ENCODE peak calls at places on chromosomes 12 and 14, in ten cellular contexts. One of them, this sample, is unnamed.

GRCh38 chr12:93853698-93854478 is 176.7 kb downstream of the CRADD start:
- DNase-seq in AG10803: no peak
- DNase-seq in heart left ventricle: no peak
- DNase-seq in neural progenitor cell: no peak
- DNase-seq in choroid plexus epithelial cell: no peak
- DNase-seq in fibroblast of villous mesenchyme: no peak
- DNase-seq in GM12865: peak
- DNase-seq in cardiac fibroblast: no peak
- DNase-seq in ovary: no peak
- DNase-seq in CD8-positive, alpha-beta T cell: no peak
- DNase-seq in this sample: no peak

GRCh38 chr12:112900298-112901145 is 6.2 kb upstream of the OAS1 start:
- DNase-seq in fibroblast of villous mesenchyme: peak
- DNase-seq in AG10803: peak
- DNase-seq in ovary: no peak
- DNase-seq in CD8-positive, alpha-beta T cell: peak
- DNase-seq in cardiac fibroblast: peak
- DNase-seq in heart left ventricle: no peak
- DNase-seq in neural progenitor cell: peak
- DNase-seq in GM12865: peak
- DNase-seq in choroid plexus epithelial cell: peak
- DNase-seq in this sample: peak

GRCh38 chr14:79597561-79597960 is 613.7 kb downstream of the DIO2 start:
- DNase-seq in AG10803: no peak
- DNase-seq in CD8-positive, alpha-beta T cell: no peak
- DNase-seq in neural progenitor cell: no peak
- DNase-seq in choroid plexus epithelial cell: peak
- DNase-seq in ovary: no peak
- DNase-seq in heart left ventricle: no peak
- DNase-seq in fibroblast of villous mesenchyme: peak
- DNase-seq in GM12865: no peak
- DNase-seq in cardiac fibroblast: peak
- DNase-seq in this sample: peak

GRCh38 chr14:76957224-76957881 is 71.2 kb downstream of the IRF2BPL start:
- DNase-seq in choroid plexus epithelial cell: no peak
- DNase-seq in ovary: no peak
- DNase-seq in GM12865: no peak
- DNase-seq in CD8-positive, alpha-beta T cell: no peak
- DNase-seq in heart left ventricle: no peak
- DNase-seq in neural progenitor cell: no peak
- DNase-seq in cardiac fibroblast: no peak
- DNase-seq in AG10803: no peak
- DNase-seq in fibroblast of villous mesenchyme: no peak
- DNase-seq in this sample: no peak

GRCh38 chr12:91974541-91974940 is 171.1 kb downstream of the BTG1 start:
- DNase-seq in cardiac fibroblast: no peak
- DNase-seq in neural progenitor cell: no peak
- DNase-seq in GM12865: no peak
- DNase-seq in fibroblast of villous mesenchyme: peak
- DNase-seq in heart left ventricle: no peak
- DNase-seq in CD8-positive, alpha-beta T cell: no peak
- DNase-seq in AG10803: peak
- DNase-seq in ovary: no peak
- DNase-seq in choroid plexus epithelial cell: peak
- DNase-seq in this sample: no peak

GRCh38 chr12:55700255-55701018 is 7.3 kb downstream of the ITGA7 start:
- DNase-seq in ovary: no peak
- DNase-seq in fibroblast of villous mesenchyme: no peak
- DNase-seq in heart left ventricle: peak
- DNase-seq in GM12865: no peak
- DNase-seq in AG10803: peak
- DNase-seq in neural progenitor cell: no peak
- DNase-seq in choroid plexus epithelial cell: no peak
- DNase-seq in CD8-positive, alpha-beta T cell: no peak
- DNase-seq in cardiac fibroblast: no peak
- DNase-seq in this sample: no peak

GRCh38 chr14:52235434-52235833 is 32.1 kb upstream of the PTGDR start:
- DNase-seq in AG10803: no peak
- DNase-seq in CD8-positive, alpha-beta T cell: no peak
- DNase-seq in cardiac fibroblast: no peak
- DNase-seq in neural progenitor cell: no peak
- DNase-seq in ovary: no peak
- DNase-seq in heart left ventricle: no peak
- DNase-seq in fibroblast of villous mesenchyme: no peak
- DNase-seq in GM12865: no peak
- DNase-seq in choroid plexus epithelial cell: no peak
- DNase-seq in this sample: no peak

GRCh38 chr14:89667983-89668382 is 250.9 kb upstream of the FOXN3 start:
- DNase-seq in ovary: no peak
- DNase-seq in neural progenitor cell: no peak
- DNase-seq in cardiac fibroblast: no peak
- DNase-seq in AG10803: no peak
- DNase-seq in heart left ventricle: no peak
- DNase-seq in choroid plexus epithelial cell: no peak
- DNase-seq in CD8-positive, alpha-beta T cell: no peak
- DNase-seq in GM12865: no peak
- DNase-seq in fibroblast of villous mesenchyme: peak
- DNase-seq in this sample: peak

GRCh38 chr12:716506-716905 is 35.9 kb upstream of the WNK1 start:
- DNase-seq in heart left ventricle: peak
- DNase-seq in ovary: no peak
- DNase-seq in cardiac fibroblast: peak
- DNase-seq in AG10803: no peak
- DNase-seq in choroid plexus epithelial cell: peak
- DNase-seq in GM12865: no peak
- DNase-seq in fibroblast of villous mesenchyme: no peak
- DNase-seq in neural progenitor cell: no peak
- DNase-seq in CD8-positive, alpha-beta T cell: no peak
- DNase-seq in this sample: peak

DNA sequence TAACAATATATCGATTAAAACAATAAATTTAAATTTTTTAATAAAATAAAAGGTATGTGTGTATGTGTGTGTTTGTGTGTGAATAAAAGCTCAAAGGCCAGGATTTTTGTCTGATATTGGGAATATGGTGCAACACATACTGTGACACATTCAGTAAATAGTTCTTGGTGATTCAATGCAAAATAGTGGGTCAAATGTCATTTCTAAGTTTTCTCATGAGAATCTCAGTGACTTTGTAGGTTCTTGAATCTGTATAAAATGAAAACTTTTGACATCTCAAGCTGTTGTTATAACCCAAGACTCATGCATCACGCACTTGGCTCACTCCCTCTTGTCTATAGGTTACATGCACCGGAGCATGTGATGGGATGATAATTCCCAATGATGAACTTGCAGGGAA is 16.2 kb upstream of the MED6 start:
- DNase-seq in fibroblast of villous mesenchyme: no peak
- DNase-seq in heart left ventricle: no peak
- DNase-seq in GM12865: no peak
- DNase-seq in CD8-positive, alpha-beta T cell: no peak
- DNase-seq in choroid plexus epithelial cell: no peak
- DNase-seq in ovary: no peak
- DNase-seq in AG10803: no peak
- DNase-seq in neural progenitor cell: no peak
- DNase-seq in cardiac fibroblast: peak
- DNase-seq in this sample: no peak
- H3K4me3 ChIP-seq in fibroblast of villous mesenchyme: no peak
- H3K4me3 ChIP-seq in heart left ventricle: no peak
- H3K4me3 ChIP-seq in GM12865: no peak
- H3K4me3 ChIP-seq in CD8-positive, alpha-beta T cell: no peak
- H3K4me3 ChIP-seq in choroid plexus epithelial cell: no peak
- H3K4me3 ChIP-seq in ovary: no peak
- H3K4me3 ChIP-seq in AG10803: no peak
- H3K4me3 ChIP-seq in neural progenitor cell: no peak
- H3K4me3 ChIP-seq in cardiac fibroblast: no peak
- H3K4me3 ChIP-seq in this sample: no peak

GRCh38 chr12:103493199-103493598 is 2.6 kb downstream of the C12orf42 start:
- DNase-seq in choroid plexus epithelial cell: no peak
- DNase-seq in AG10803: no peak
- DNase-seq in GM12865: no peak
- DNase-seq in neural progenitor cell: no peak
- DNase-seq in heart left ventricle: no peak
- DNase-seq in ovary: no peak
- DNase-seq in CD8-positive, alpha-beta T cell: no peak
- DNase-seq in cardiac fibroblast: no peak
- DNase-seq in fibroblast of villous mesenchyme: no peak
- DNase-seq in this sample: no peak

GRCh38 chr12:103495158-103495782 is 498 bp downstream of the C12orf42 start:
- DNase-seq in CD8-positive, alpha-beta T cell: peak
- DNase-seq in AG10803: no peak
- DNase-seq in GM12865: peak
- DNase-seq in fibroblast of villous mesenchyme: no peak
- DNase-seq in choroid plexus epithelial cell: no peak
- DNase-seq in heart left ventricle: no peak
- DNase-seq in neural progenitor cell: peak
- DNase-seq in ovary: no peak
- DNase-seq in cardiac fibroblast: no peak
- DNase-seq in this sample: no peak

GRCh38 chr12:103494388-103494787 is 1.4 kb downstream of the C12orf42 start:
- DNase-seq in choroid plexus epithelial cell: no peak
- DNase-seq in GM12865: no peak
- DNase-seq in neural progenitor cell: no peak
- DNase-seq in cardiac fibroblast: no peak
- DNase-seq in CD8-positive, alpha-beta T cell: no peak
- DNase-seq in AG10803: no peak
- DNase-seq in fibroblast of villous mesenchyme: no peak
- DNase-seq in ovary: no peak
- DNase-seq in heart left ventricle: no peak
- DNase-seq in this sample: no peak

GRCh38 chr12:103498990-103499389 is 3.2 kb upstream of the C12orf42 start:
- DNase-seq in heart left ventricle: no peak
- DNase-seq in AG10803: no peak
- DNase-seq in cardiac fibroblast: no peak
- DNase-seq in GM12865: peak
- DNase-seq in ovary: no peak
- DNase-seq in CD8-positive, alpha-beta T cell: no peak
- DNase-seq in fibroblast of villous mesenchyme: no peak
- DNase-seq in neural progenitor cell: no peak
- DNase-seq in choroid plexus epithelial cell: no peak
- DNase-seq in this sample: no peak

DNA sequence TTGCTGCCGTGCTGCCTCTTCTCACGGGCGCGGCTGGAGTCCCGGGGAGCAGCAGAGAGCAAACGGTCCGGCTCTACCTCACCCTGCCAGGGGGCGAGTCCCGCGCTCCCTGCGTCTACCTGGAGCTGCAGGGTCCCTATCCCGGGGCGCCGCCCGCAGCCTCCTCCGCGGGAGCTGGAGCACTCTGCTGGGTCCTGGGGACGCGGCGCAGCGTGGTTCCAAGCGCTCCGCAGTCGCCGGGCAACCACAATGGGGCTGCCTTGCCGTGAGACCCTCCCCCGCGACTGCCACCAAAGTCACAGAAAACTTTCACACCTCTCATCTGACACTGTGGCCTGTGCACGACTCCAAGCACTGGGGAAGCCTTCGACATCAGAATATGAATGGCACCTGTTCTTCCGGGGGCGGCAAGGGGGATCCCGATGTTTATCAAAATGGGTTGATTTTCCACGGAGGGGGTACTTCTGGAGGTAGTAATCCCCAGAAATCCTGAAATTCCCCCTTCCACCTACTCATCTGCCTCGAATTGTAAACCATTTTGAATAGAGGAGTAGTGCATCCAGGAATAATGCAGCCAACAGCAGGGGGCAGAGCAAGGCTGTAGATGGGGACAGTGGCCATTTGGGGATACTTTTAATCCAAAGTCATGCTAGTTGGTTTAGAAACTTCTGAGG is at the start of gene C12orf42:
- DNase-seq in ovary: no peak
- DNase-seq in GM12865: peak
- DNase-seq in CD8-positive, alpha-beta T cell: no peak
- DNase-seq in cardiac fibroblast: peak
- DNase-seq in AG10803: peak
- DNase-seq in fibroblast of villous mesenchyme: peak
- DNase-seq in choroid plexus epithelial cell: peak
- DNase-seq in heart left ventricle: no peak
- DNase-seq in neural progenitor cell: peak
- DNase-seq in this sample: peak
- TF ChIP-seq CTCF in ovary: no peak
- TF ChIP-seq CTCF in GM12865: peak
- TF ChIP-seq CTCF in CD8-positive, alpha-beta T cell: peak
- TF ChIP-seq CTCF in cardiac fibroblast: peak
- TF ChIP-seq CTCF in AG10803: peak
- TF ChIP-seq CTCF in fibroblast of villous mesenchyme: peak
- TF ChIP-seq CTCF in choroid plexus epithelial cell: peak
- TF ChIP-seq CTCF in heart left ventricle: peak
- TF ChIP-seq CTCF in neural progenitor cell: peak
- TF ChIP-seq CTCF in this sample: peak

GRCh38 chr12:30447061-30447750 is 248.5 kb downstream of the IPO8 start:
- DNase-seq in GM12865: no peak
- DNase-seq in heart left ventricle: no peak
- DNase-seq in choroid plexus epithelial cell: peak
- DNase-seq in neural progenitor cell: no peak
- DNase-seq in AG10803: no peak
- DNase-seq in fibroblast of villous mesenchyme: peak
- DNase-seq in CD8-positive, alpha-beta T cell: no peak
- DNase-seq in cardiac fibroblast: peak
- DNase-seq in ovary: no peak
- DNase-seq in this sample: peak
- H3K4me3 ChIP-seq in GM12865: no peak
- H3K4me3 ChIP-seq in heart left ventricle: no peak
- H3K4me3 ChIP-seq in choroid plexus epithelial cell: no peak
- H3K4me3 ChIP-seq in neural progenitor cell: no peak
- H3K4me3 ChIP-seq in AG10803: no peak
- H3K4me3 ChIP-seq in fibroblast of villous mesenchyme: no peak
- H3K4me3 ChIP-seq in CD8-positive, alpha-beta T cell: no peak
- H3K4me3 ChIP-seq in cardiac fibroblast: no peak
- H3K4me3 ChIP-seq in ovary: no peak
- H3K4me3 ChIP-seq in this sample: no peak

GRCh38 chr14:93185333-93185688 is 194 bp downstream of the LYSET start:
- DNase-seq in CD8-positive, alpha-beta T cell: no peak
- DNase-seq in ovary: no peak
- DNase-seq in fibroblast of villous mesenchyme: no peak
- DNase-seq in choroid plexus epithelial cell: peak
- DNase-seq in cardiac fibroblast: no peak
- DNase-seq in GM12865: peak
- DNase-seq in AG10803: no peak
- DNase-seq in neural progenitor cell: no peak
- DNase-seq in heart left ventricle: no peak
- DNase-seq in this sample: no peak

GRCh38 chr14:93183596-93184317 is 940 bp downstream of the MOAP1 start:
- DNase-seq in AG10803: no peak
- DNase-seq in heart left ventricle: no peak
- DNase-seq in CD8-positive, alpha-beta T cell: no peak
- DNase-seq in fibroblast of villous mesenchyme: no peak
- DNase-seq in cardiac fibroblast: no peak
- DNase-seq in neural progenitor cell: no peak
- DNase-seq in GM12865: no peak
- DNase-seq in ovary: no peak
- DNase-seq in choroid plexus epithelial cell: no peak
- DNase-seq in this sample: no peak

GRCh38 chr14:93186461-93186860 is 1.3 kb downstream of the LYSET start:
- DNase-seq in AG10803: no peak
- DNase-seq in ovary: no peak
- DNase-seq in heart left ventricle: no peak
- DNase-seq in fibroblast of villous mesenchyme: no peak
- DNase-seq in neural progenitor cell: no peak
- DNase-seq in cardiac fibroblast: no peak
- DNase-seq in choroid plexus epithelial cell: no peak
- DNase-seq in GM12865: no peak
- DNase-seq in CD8-positive, alpha-beta T cell: no peak
- DNase-seq in this sample: no peak

GRCh38 chr14:93186961-93187360 is 1.8 kb downstream of the LYSET start:
- DNase-seq in CD8-positive, alpha-beta T cell: no peak
- DNase-seq in AG10803: no peak
- DNase-seq in fibroblast of villous mesenchyme: no peak
- DNase-seq in GM12865: no peak
- DNase-seq in cardiac fibroblast: no peak
- DNase-seq in ovary: no peak
- DNase-seq in heart left ventricle: no peak
- DNase-seq in neural progenitor cell: no peak
- DNase-seq in choroid plexus epithelial cell: no peak
- DNase-seq in this sample: no peak

GRCh38 chr14:93184391-93185332 is at the start of the genes LYSET and MOAP1:
- DNase-seq in ovary: peak
- DNase-seq in CD8-positive, alpha-beta T cell: peak
- DNase-seq in AG10803: peak
- DNase-seq in fibroblast of villous mesenchyme: peak
- DNase-seq in GM12865: peak
- DNase-seq in neural progenitor cell: peak
- DNase-seq in cardiac fibroblast: peak
- DNase-seq in choroid plexus epithelial cell: peak
- DNase-seq in heart left ventricle: peak
- DNase-seq in this sample: peak
- TF ChIP-seq CTCF in ovary: no peak
- TF ChIP-seq CTCF in CD8-positive, alpha-beta T cell: peak
- TF ChIP-seq CTCF in AG10803: no peak
- TF ChIP-seq CTCF in fibroblast of villous mesenchyme: no peak
- TF ChIP-seq CTCF in GM12865: peak
- TF ChIP-seq CTCF in neural progenitor cell: peak
- TF ChIP-seq CTCF in cardiac fibroblast: no peak
- TF ChIP-seq CTCF in choroid plexus epithelial cell: no peak
- TF ChIP-seq CTCF in heart left ventricle: peak
- TF ChIP-seq CTCF in this sample: no peak

This sample was measured in fibroblast of pulmonary artery.